ENCODE peak calls at places on chromosomes 13 and 19, in six cellular contexts. A, K, Z, I, X and F are unnamed samples.

GRCh38 chr13:27678306-27679040 is 56.8 kb downstream of the POLR1D start:
- DNase-seq in A (no peak), K (no peak), Z (no peak), I (no peak), X (no peak), F (no peak)

GRCh38 chr19:45492627-45493470 is 4.0 kb downstream of the RTN2 start:
- DNase-seq in A (peak; percentile 82), K (no peak), Z (peak; percentile 61), I (peak; percentile 63), X (peak; percentile 70), F (no peak)

GRCh38 chr19:55113570-55114039 is 3.8 kb downstream of the PPP1R12C start:
- DNase-seq in A (peak; percentile 96), K (peak; percentile 97), Z (peak; percentile 88), I (peak; percentile 93), X (peak; percentile 92), F (no peak)

GRCh38 chr19:8665468-8666213 is 33.0 kb downstream of the ACTL9 start:
- DNase-seq in A (no peak), K (no peak), Z (no peak), I (no peak), X (no peak), F (peak; percentile 60)

GRCh38 chr13:112954488-112955270 is 14.3 kb upstream of the MCF2L start:
- DNase-seq in A (no peak), K (no peak), Z (no peak), I (no peak), X (no peak), F (no peak)

GRCh38 chr19:3868770-3869456 is at the start of gene ZFR2:
- DNase-seq in A (no peak), K (no peak), Z (no peak), I (no peak), X (no peak), F (peak; percentile 24)

GRCh38 chr19:49689133-49690072 is at the start of gene ADM5:
- DNase-seq in A (no peak), K (no peak), Z (no peak), I (peak; percentile 50), X (no peak), F (peak; percentile 58)

GRCh38 chr19:1169921-1170885 is 3.9 kb downstream of the SBNO2 start:
- DNase-seq in A (no peak), K (no peak), Z (no peak), I (no peak), X (peak; percentile 44), F (no peak)

GRCh38 chr13:49625392-49626137 is 2.7 kb upstream of the ARL11 start:
- DNase-seq in A (peak; percentile 30), K (no peak), Z (peak; percentile 21), I (peak; percentile 65), X (no peak), F (no peak)

GRCh38 chr19:1088419-1089066 is 6.6 kb downstream of the POLR2E start:
- DNase-seq in A (no peak), K (no peak), Z (no peak), I (no peak), X (no peak), F (no peak)

GRCh38 chr13:95605426-95606125 is 38.9 kb downstream of the DZIP1 start:
- DNase-seq in A (no peak), K (no peak), Z (no peak), I (no peak), X (no peak), F (no peak)

GRCh38 chr19:5921777-5922176 is 7.7 kb downstream of the CAPS start:
- DNase-seq in A (no peak), K (no peak), Z (no peak), I (no peak), X (no peak), F (no peak)

GRCh38 chr19:751501-752341 is 809 bp downstream of the MISP start:
- DNase-seq in A (peak; percentile 77), K (no peak), Z (peak; percentile 85), I (no peak), X (peak; percentile 81), F (no peak)

GRCh38 chr19:36097036-36097435 is 13.9 kb upstream of the OVOL3 start:
- DNase-seq in A (no peak), K (no peak), Z (no peak), I (no peak), X (no peak), F (no peak)

GRCh38 chr13:38921081-38921480 is 69.5 kb downstream of the STOML3 start:
- DNase-seq in A (no peak), K (no peak), Z (no peak), I (no peak), X (no peak), F (no peak)

GRCh38 chr13:25659091-25659502 is 287.3 kb downstream of the ATP8A2 start:
- DNase-seq in A (peak; percentile 39), K (no peak), Z (no peak), I (no peak), X (no peak), F (no peak)

GRCh38 chr19:45099465-45100201 is 6.7 kb downstream of the PPP1R37 start:
- DNase-seq in A (no peak), K (no peak), Z (no peak), I (no peak), X (no peak), F (no peak)

GRCh38 chr13:60733933-60734332 is 336.9 kb downstream of the TDRD3 start:
- DNase-seq in A (no peak), K (no peak), Z (no peak), I (no peak), X (no peak), F (no peak)

GRCh38 chr13:91167706-91168459 is 179.6 kb upstream of the MIR17HG start:
- DNase-seq in A (no peak), K (no peak), Z (no peak), I (no peak), X (no peak), F (no peak)

GRCh38 chr13:19910336-19911072 is 47.1 kb upstream of the ZMYM5 start:
- DNase-seq in A (peak; percentile 41), K (no peak), Z (peak; percentile 40), I (no peak), X (peak; percentile 1), F (no peak)

GRCh38 chr13:51937320-51938290 is 73.6 kb downstream of the ATP7B start:
- DNase-seq in A (no peak), K (no peak), Z (no peak), I (no peak), X (no peak), F (no peak)

GRCh38 chr13:51933466-51934058 is 71.8 kb downstream of the CCDC70 start:
- DNase-seq in A (no peak), K (no peak), Z (no peak), I (no peak), X (no peak), F (no peak)

GRCh38 chr13:51934461-51935087 is 72.8 kb downstream of the CCDC70 start:
- DNase-seq in A (no peak), K (no peak), Z (no peak), I (no peak), X (no peak), F (no peak)

GRCh38 chr13:51938454-51938853 is 72.8 kb downstream of the ATP7B start:
- DNase-seq in A (peak; percentile 45), K (no peak), Z (no peak), I (no peak), X (no peak), F (no peak)

GRCh38 chr13:51935326-51936171 is 73.8 kb downstream of the CCDC70 start:
- DNase-seq in A (peak; percentile 9), K (no peak), Z (no peak), I (no peak), X (no peak), F (no peak)
- TF ChIP-seq CTCF in A (peak; percentile 42), K (peak; percentile 11), Z (peak; percentile 60), I (peak; percentile 55), X (peak; percentile 21), F (no peak)

DNA sequence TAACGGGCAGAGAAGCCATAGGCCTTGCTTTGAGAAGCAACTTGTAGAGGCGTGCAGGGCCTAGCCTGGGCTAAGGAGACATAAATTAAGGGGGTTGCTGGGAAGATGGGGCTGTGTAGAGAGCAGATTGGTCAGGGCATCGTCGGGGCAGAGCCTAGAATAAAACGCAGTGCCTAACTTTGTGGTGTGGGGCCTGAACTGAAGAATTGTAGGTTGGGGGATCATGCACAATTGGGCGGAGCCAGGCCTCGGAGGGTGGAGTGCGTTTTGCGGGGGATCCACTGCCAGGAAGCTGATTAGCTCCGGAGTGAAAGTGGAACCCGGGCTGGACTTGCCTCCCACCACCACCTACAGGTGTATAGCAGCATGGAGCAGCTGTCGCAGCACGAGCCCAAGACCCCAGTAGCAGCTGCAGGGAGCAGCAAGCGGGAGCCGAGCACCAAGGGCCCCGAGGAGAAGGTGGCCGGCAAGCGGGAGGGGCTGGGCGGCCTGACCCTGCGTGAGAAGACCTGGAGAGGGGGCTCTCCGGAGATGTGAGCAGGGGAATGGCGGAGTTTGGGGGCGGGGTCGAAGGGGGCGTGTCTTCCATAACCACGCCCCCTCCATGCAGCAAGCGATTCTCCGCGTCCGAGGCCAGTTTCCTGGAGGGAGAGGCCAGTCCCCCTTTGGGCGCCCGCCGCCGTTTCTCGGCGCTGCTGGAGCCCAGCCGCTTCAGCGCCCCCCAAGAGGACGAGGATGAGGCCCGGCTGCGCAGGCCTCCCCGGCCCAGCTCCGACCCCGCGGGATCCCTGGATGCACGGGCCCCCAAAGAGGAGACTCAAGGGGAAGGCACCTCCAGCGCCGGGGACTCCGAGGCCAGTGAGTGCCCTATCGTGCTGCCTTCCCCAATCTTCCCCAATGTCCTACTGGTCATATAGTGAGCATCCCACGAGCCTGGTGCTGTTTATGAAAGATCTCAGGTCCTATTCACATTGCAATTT is 13.8 kb downstream of the DNASE2 start:
- DNase-seq in A (peak; percentile 58), K (no peak), Z (peak; percentile 29), I (no peak), X (no peak), F (peak; percentile 84)
- TF ChIP-seq CTCF in A (no peak), K (no peak), Z (no peak), I (no peak), X (no peak), F (no peak)

GRCh38 chr19:2171349-2172145 is 7.8 kb downstream of the DOT1L start:
- DNase-seq in A (peak; percentile 54), K (no peak), Z (no peak), I (peak; percentile 73), X (no peak), F (peak; percentile 98)
- TF ChIP-seq CTCF in A (peak; percentile 32), K (no peak), Z (peak; percentile 43), I (no peak), X (no peak), F (peak; percentile 37)

DNA sequence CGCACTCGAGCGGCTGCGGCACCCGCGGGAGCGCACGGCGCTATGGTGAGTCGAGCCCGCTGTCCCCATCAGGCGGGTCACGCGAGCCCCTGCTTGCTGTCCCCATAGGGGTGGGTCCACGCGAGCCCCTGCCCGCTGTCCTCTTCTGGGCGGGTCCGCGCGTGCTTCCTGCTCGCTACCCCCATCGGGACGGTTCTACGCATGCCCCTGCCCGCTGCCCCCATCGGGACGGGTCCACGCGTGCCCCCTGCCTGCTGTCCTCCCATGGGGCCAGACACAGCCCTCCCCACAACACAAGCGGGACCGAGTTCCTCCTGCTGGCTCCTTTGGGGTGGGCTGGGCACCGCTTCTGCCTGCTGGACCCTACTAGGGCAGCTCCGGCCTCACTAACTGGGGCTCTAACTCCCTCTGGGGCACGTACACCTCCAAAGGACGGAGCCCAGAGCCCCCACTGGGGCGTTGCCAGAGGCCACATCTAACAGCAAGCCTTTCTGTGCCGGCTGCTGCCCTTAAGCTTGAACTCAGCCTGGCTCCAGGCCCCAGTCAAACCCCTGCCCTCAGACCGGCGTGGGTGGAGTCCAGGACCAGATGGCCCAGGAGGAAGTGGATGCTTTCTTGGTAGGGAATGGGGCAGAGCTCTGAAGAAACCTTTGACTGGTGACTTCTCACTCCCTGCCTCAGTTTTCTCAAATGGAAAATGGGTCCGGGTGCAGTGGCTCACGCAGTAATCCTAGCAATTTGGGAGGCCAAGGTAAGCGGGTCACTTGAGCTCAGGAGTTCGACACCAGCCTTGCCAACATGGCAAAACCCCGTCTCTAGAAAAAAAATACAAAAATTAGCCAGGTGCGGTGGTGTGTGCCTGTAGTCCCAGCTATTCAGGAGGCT is 722 bp downstream of the COLGALT1 start:
- DNase-seq in A (peak; percentile 65), K (peak; percentile 43), Z (peak; percentile 25), I (peak; percentile 70), X (peak; percentile 74), F (peak; percentile 41)
- TF ChIP-seq CTCF in A (no peak), K (no peak), Z (peak; percentile 33), I (no peak), X (no peak), F (no peak)